ENCODE peak calls at places on chromosomes 1 and 21, in four cellular contexts. T is CD8-positive, alpha-beta memory T cell; Y is neural progenitor cell; N is AG04450. I is an unnamed sample.

GRCh38 chr1:226645279-226645976 is 93.7 kb downstream of the ITPKB start:
- DNase-seq in Y (no peak), T (no peak), N (no peak), I (no peak)

GRCh38 chr1:117171900-117172501 is 38.7 kb downstream of the VTCN1 start:
- DNase-seq in Y (peak), T (no peak), N (no peak), I (no peak)

GRCh38 chr1:43437031-43437973 is 16.4 kb downstream of the HYI start:
- DNase-seq in Y (no peak), T (no peak), N (no peak), I (no peak)

GRCh38 chr1:88922214-88922613 is 30.8 kb upstream of the GTF2B start:
- DNase-seq in N (no peak), Y (peak), T (no peak), I (no peak)

GRCh38 chr1:18204568-18204967 is 97.0 kb downstream of the IGSF21 start:
- DNase-seq in Y (no peak), N (no peak), T (no peak), I (no peak)

GRCh38 chr1:63936276-63936675 is 162.5 kb downstream of the ROR1 start:
- DNase-seq in Y (no peak), N (no peak), T (no peak), I (no peak)

GRCh38 chr1:221439734-221440436 is 302.0 kb downstream of the DUSP10 start:
- DNase-seq in T (no peak), Y (no peak), N (peak), I (no peak)

GRCh38 chr1:42427240-42427639 is 28.6 kb downstream of the ZMYND12 start:
- DNase-seq in Y (no peak), N (no peak), T (no peak), I (no peak)

GRCh38 chr1:31441970-31442647 is 29.1 kb downstream of the SERINC2 start:
- DNase-seq in T (no peak), N (no peak), Y (no peak), I (no peak)

GRCh38 chr1:173052681-173053196 is 2.0 kb upstream of the TNFSF18 start:
- DNase-seq in T (no peak), Y (no peak), N (no peak), I (no peak)

GRCh38 chr21:28928578-28929124 is 64.0 kb downstream of the LTN1 start:
- DNase-seq in T (no peak), Y (no peak), N (no peak), I (no peak)

GRCh38 chr1:54342306-54342705 is 63.9 kb downstream of the SSBP3 start:
- DNase-seq in Y (no peak), N (no peak), T (no peak), I (no peak)

GRCh38 chr1:143699115-143699514 is 272.7 kb downstream of the FAM72C start:
- DNase-seq in N (no peak), Y (no peak), T (no peak), I (no peak)

GRCh38 chr1:167227934-167228378 is 7.3 kb downstream of the POU2F1 start:
- DNase-seq in T (no peak), Y (peak), N (no peak), I (no peak)
- H3K4me3 ChIP-seq in T (no peak), Y (no peak), N (no peak), I (no peak)

DNA sequence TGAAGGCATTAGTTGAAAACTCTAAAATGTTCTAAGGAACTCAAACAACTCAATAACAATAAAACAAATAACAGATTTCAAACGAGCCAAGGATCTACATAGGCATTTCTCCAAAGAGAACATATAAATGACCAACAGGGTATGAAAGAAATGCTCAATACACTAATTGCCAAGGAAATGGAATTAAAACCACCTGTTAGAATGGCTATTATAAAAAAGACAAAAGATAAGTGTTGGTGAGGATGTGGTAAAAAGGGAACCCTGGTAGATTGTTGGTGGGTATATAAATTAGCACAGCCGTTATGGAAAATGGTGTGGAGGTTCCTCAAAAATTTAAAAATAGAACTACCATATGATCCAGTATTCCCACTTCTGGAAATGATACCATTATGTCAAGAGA is 9.1 kb upstream of the VAV3 start:
- DNase-seq in N (no peak), Y (no peak), T (no peak), I (no peak)
- H3K27ac ChIP-seq in N (no peak), Y (no peak), T (no peak), I (no peak)

DNA sequence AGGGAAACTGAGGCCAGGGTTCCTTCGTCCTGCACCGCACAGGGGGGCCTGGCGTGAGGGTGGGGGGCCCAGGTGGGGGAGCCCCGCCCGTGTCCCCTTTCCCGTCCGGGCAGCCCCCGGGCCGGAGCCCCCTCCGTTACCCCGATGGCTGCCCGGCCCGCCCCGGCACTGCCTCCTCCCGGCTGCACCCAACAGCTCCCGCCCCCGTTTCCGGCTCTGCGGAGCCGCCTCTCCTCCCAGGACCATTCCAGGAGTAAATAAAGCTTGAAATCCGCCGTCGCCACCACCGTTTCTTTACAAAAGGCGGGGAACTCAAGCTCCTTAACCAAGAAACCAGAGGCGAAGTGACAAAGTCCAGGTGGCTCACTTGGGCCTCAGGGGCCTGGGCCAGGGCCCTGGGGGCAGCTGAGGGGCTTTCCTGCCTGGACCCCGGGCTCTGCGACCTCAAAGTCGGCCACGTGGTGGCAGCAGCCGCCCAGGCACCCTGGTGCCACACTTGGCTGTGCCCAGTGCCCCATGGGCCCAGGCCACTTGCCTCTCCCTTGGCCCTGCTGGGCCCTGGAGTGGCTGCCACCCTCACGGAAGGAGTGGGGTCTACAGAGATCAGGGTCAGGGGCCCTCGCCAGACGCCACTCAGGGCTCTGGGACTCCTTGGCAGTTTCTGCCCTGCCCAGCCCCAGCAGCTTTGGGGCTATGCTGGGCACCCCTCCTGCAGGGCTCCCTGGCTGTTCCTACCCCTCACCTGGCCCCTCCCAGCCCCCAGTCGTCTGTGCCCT is 514 bp upstream of the FAAP20 start:
- DNase-seq in N (peak), T (peak), Y (peak), I (peak)
- H3K4me3 ChIP-seq in N (peak), T (peak), Y (peak), I (peak)

GRCh38 chr21:32940079-32941014 is 85.4 kb upstream of the OLIG2 start:
- DNase-seq in T (no peak), Y (peak), N (peak), I (peak)
- H3K27ac ChIP-seq in T (no peak), Y (no peak), N (no peak), I (no peak)

GRCh38 chr1:32993215-32993566 is 28.6 kb upstream of the RNF19B start:
- DNase-seq in T (no peak), N (no peak), Y (no peak), I (no peak)

GRCh38 chr1:32991819-32992488 is 27.3 kb upstream of the RNF19B start:
- DNase-seq in N (no peak), T (no peak), Y (no peak), I (no peak)

GRCh38 chr1:32991386-32991785 is 26.8 kb upstream of the RNF19B start:
- DNase-seq in N (no peak), T (no peak), Y (no peak), I (no peak)

GRCh38 chr1:32990887-32991286 is 26.3 kb upstream of the RNF19B start:
- DNase-seq in T (no peak), N (no peak), Y (no peak), I (no peak)

DNA sequence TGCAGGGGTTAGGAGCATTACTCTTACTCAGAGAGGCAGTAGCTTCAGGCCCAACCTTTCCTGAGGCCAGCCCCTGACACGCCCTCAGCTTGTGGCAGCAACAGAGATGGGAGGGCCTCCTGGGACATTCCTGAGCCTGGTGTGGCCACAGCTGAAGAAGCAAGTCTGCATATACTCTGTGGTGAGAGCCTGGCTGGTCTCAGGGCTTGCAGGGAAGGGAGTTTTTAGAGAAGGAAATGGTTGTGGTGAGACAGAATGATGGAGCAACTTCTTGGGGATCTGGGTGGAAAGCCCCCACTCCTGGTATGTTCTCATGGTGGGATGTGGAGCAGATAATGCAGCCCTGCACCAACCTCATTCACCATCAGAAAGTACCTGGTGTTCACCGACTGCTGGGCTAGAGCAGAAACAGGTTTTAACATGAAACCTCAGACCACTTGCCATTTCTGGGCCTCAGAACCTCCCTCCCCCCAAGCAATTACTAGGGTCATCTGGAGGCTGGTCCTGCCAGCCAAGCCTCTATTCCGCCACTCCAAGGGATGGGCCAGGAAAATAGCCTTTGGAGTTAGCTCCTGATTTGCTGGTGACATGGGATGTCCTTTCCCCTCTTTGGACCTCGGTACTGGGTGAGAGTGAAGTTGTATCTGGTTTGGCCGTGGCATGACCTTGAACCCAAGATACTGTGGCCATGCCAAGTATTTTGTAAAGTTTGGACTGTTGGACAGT is 28.0 kb upstream of the RNF19B start:
- DNase-seq in T (peak), Y (peak), N (no peak), I (no peak)
- H3K4me3 ChIP-seq in T (no peak), Y (no peak), N (no peak), I (no peak)

I was measured in naive thymus-derived CD4-positive, alpha-beta T cell.